ENCODE peak calls at places on chromosomes 1 and 21, in four cellular contexts. P is PC-3, Z is mammary epithelial cell, U is neural progenitor cell. A is an unnamed sample. For H3K27me3, the result is how much of the 10 kb centered on the place peaks cover.

GRCh38 chr1:149931212-149931805 is 3.7 kb upstream of the SF3B4 start:
- DNase-seq in U (no peak), Z (peak), P (peak), A (no peak)

GRCh38 chr21:42199488-42200463 is 19.2 kb upstream of the ABCG1 start:
- DNase-seq in P (peak), U (no peak), Z (peak), A (no peak)

GRCh38 chr1:52386458-52386857 is 17.8 kb downstream of the ORC1 start:
- DNase-seq in P (no peak), Z (no peak), U (no peak), A (no peak)

GRCh38 chr21:45818904-45819285 is 162.7 kb upstream of the COL6A1 start:
- DNase-seq in Z (peak), P (peak), U (no peak), A (no peak)

GRCh38 chr1:221766210-221766609 is 24.3 kb upstream of the DUSP10 start:
- DNase-seq in Z (no peak), P (no peak), U (no peak), A (no peak)

GRCh38 chr1:20463502-20463901 is 22.5 kb downstream of the CAMK2N1 start:
- DNase-seq in P (no peak), Z (no peak), U (no peak), A (no peak)

GRCh38 chr1:81678779-81679178 is 122.0 kb upstream of the ADGRL2 start:
- DNase-seq in P (peak), Z (peak), U (no peak), A (no peak)

GRCh38 chr1:56099766-56100165 is 479.6 kb downstream of the PLPP3 start:
- DNase-seq in P (no peak), U (no peak), Z (no peak), A (no peak)

GRCh38 chr1:173208146-173208545 is 1.0 kb upstream of the TNFSF4 start:
- DNase-seq in Z (no peak), P (peak), U (no peak), A (no peak)

GRCh38 chr1:103197266-103197665 is 88.9 kb upstream of the COL11A1 start:
- DNase-seq in P (no peak), Z (no peak), U (no peak), A (no peak)

GRCh38 chr1:59880001-59880400 is 46.6 kb downstream of the CYP2J2 start:
- DNase-seq in Z (no peak), P (no peak), U (no peak), A (no peak)

GRCh38 chr1:17119076-17119743 is at the start of gene PADI2:
- DNase-seq in U (peak), Z (peak), P (peak), A (peak)

GRCh38 chr1:159900086-159900680 is at the start of gene CFAP45:
- DNase-seq in U (peak), P (peak), Z (peak), A (peak)

GRCh38 chr1:147591993-147592392 is 50.7 kb downstream of the BCL9 start:
- DNase-seq in U (no peak), P (no peak), Z (no peak), A (no peak)

GRCh38 chr1:172352435-172352834 is 68.0 kb upstream of the C1orf105 start:
- DNase-seq in U (no peak), Z (peak), P (peak), A (no peak)

GRCh38 chr1:32798191-32798590 is 19.0 kb downstream of the YARS1 start:
- DNase-seq in P (peak), U (no peak), Z (peak), A (no peak)

GRCh38 chr1:112444269-112444668 is 48.3 kb downstream of the CTTNBP2NL start:
- DNase-seq in U (no peak), Z (peak), P (peak), A (no peak)

GRCh38 chr1:42463906-42464305 is 820 bp downstream of the CCDC30 start:
- DNase-seq in Z (no peak), P (no peak), U (no peak), A (no peak)

GRCh38 chr1:168974117-168974516 is 132.4 kb upstream of the ATP1B1 start:
- DNase-seq in U (no peak), Z (peak), P (peak), A (no peak)

GRCh38 chr21:27570306-27570868 is 603.5 kb upstream of the ADAMTS5 start:
- DNase-seq in Z (peak), U (no peak), P (peak), A (no peak)

GRCh38 chr1:66286307-66286706 is 247.6 kb upstream of the SGIP1 start:
- DNase-seq in P (peak), Z (peak), U (no peak), A (no peak)

GRCh38 chr1:53330819-53331218 is 2.9 kb upstream of the LRP8 start:
- DNase-seq in P (no peak), U (no peak), Z (no peak), A (no peak)

GRCh38 chr1:199273837-199274379 is 635.1 kb downstream of the PTPRC start:
- DNase-seq in P (peak), Z (peak), U (no peak), A (no peak)

GRCh38 chr1:91736146-91736998 is 149.6 kb downstream of the TGFBR3 start:
- DNase-seq in Z (no peak), P (no peak), U (no peak), A (no peak)

GRCh38 chr1:25198731-25199231 is 33.5 kb downstream of the SYF2 start:
- DNase-seq in U (peak), Z (peak), P (peak), A (no peak)

DNA sequence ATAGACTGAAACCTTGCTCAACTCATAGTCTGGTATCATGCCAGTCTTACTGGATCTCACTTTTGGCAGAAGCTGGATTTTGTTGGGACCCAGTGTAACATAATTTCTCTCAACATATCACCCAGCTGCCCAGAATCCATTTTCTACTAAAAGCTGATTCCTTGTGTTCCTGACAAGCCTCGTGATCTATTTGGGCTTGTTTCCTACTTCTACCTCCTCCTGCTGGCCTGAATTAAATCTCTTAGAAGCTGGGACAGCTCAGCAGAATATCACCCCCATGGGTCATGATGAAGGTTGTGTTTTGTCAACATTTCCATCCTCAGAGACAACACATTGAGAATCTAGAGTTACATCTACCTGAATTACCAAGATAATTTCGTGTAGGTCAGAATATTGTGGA is 7.7 kb downstream of the GOLT1A start:
- DNase-seq in P (peak), U (no peak), Z (no peak), A (no peak)
- H3K27me3 ChIP-seq in P (under half), U (under half), Z (under half), A (under half)

DNA sequence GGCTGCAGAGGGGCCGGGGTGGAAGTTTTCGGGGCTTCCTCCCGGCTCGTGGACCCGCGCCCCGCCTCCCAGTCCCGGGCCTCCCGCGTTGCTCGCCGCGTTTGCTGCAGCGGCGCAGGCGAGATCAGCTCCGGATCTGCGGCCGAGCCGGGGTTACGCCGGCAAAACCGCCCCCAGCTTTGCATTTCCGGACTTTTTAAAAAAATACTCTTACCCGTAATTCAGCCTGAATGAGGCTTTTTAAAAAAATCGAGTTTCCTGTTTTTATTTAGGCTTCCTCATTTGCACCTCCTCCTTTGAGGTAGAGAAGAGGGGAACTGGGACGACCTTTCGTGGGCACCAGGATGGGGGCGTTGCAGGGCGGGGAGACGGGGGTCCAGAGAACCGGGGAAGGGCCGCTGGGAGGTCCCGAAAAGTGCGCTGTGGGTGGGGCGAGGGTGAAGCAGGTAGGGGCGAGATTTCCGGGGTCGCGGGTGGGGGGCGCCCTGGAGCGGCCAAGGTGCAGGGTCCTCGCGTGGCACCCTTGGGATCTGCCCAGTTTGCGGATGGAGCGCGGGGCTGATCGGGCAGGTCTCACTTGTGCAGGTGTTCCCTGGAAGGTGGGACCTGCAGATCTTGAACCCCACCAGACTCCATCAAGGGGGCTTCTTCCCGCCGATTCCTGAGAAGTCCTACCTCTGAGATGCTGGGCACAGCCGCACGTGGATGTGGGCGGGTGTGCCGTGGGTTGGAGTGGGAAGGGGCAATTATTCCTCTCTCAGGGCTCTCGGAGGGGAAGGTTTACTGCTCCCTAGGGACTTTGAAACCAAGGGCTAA is 1.1 kb downstream of the PIK3CD start:
- DNase-seq in Z (no peak), P (no peak), U (no peak), A (no peak)
- H3K27me3 ChIP-seq in Z (under half), P (under half), U (half or more), A (under half)

GRCh38 chr1:18607289-18607760 is 23.3 kb upstream of the PAX7 start:
- DNase-seq in P (no peak), Z (no peak), U (no peak), A (no peak)
- H3K27me3 ChIP-seq in P (under half), Z (under half), U (half or more), A (under half)

DNA sequence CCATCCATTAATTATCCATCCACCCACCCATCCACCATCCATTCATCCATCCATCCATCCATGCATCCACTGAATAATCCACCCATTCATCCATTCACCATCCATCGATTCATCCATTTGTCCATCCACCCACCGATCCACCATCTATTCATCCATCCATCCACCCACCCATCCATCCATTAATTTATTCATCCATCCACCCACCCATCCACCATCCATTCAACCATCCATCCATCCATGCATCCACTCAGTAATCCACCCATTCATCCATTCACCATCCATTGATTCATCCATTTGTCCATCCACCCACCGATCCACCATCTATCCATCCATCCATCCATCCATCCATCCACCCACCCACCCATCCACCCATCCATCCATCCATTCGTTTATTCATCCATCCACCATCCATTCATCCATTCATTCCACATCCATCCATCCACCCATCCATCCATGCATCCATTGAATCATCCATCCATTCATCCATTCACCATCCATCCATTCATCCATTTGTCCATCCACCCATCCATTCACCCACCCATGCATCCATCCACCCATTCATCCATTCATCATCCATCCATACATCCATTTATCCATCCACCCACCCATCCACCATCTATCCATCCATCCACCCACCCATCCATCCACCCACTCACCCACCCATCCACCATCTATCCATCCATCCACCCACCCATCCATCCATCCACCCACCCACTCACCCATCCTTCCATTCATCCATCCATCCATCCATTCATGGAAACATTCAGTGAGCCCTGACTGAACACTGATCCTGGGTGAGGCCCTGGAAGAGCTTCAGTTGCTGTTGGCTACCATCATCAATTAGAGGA is 83.4 kb upstream of the ARHGEF16 start:
- DNase-seq in P (no peak), U (no peak), Z (no peak), A (no peak)
- H3K27me3 ChIP-seq in P (half or more), U (under half), Z (under half), A (under half)

GRCh38 chr1:110144366-110144765 is 5.9 kb upstream of the SLC6A17 start:
- DNase-seq in P (no peak), U (no peak), Z (no peak), A (no peak)
- H3K27me3 ChIP-seq in P (half or more), U (half or more), Z (under half), A (under half)

GRCh38 chr21:34880401-34880800 is 168.7 kb downstream of the RUNX1 start:
- DNase-seq in Z (no peak), P (no peak), U (no peak), A (no peak)

GRCh38 chr21:34883501-34884271 is 165.4 kb downstream of the RUNX1 start:
- DNase-seq in P (peak), U (no peak), Z (no peak), A (no peak)

GRCh38 chr21:34881421-34881820 is 167.7 kb downstream of the RUNX1 start:
- DNase-seq in P (peak), U (no peak), Z (no peak), A (no peak)

GRCh38 chr21:34882719-34883131 is 166.4 kb downstream of the RUNX1 start:
- DNase-seq in U (no peak), P (no peak), Z (no peak), A (no peak)

GRCh38 chr21:34881894-34882371 is 167.2 kb downstream of the RUNX1 start:
- DNase-seq in Z (peak), P (peak), U (no peak), A (no peak)
- H3K27me3 ChIP-seq in Z (under half), P (under half), U (half or more), A (under half)